ENCODE peak calls at places on chromosomes 2 and 18, in nine cellular contexts. K, Q, D, U, Z, J, G, N and T are unnamed samples. For H3K4me1, the result is how much of the 10 kb centered on the place peaks cover.

GRCh38 chr2:233021771-233022170 is 8.7 kb upstream of the NGEF start:
- DNase-seq in G (no peak), N (no peak), J (no peak), U (no peak), Q (no peak), D (no peak), K (no peak), Z (no peak), T (no peak)

GRCh38 chr18:7105268-7105667 is 12.3 kb downstream of the LAMA1 start:
- DNase-seq in G (no peak), N (no peak), K (no peak), U (no peak), D (no peak), Q (no peak), Z (no peak), J (no peak), T (no peak)

GRCh38 chr2:106358081-106358480 is 110.1 kb downstream of the RGPD3 start:
- DNase-seq in K (no peak), N (no peak), Q (no peak), D (no peak), U (no peak), J (no peak), G (no peak), Z (no peak), T (no peak)

GRCh38 chr2:88950010-88950409 is 258.5 kb downstream of the RPIA start:
- DNase-seq in D (no peak), U (no peak), J (no peak), K (no peak), G (no peak), N (no peak), Z (no peak), Q (no peak), T (no peak)

GRCh38 chr2:127610561-127610960 is 35.4 kb upstream of the GPR17 start:
- DNase-seq in J (no peak), N (no peak), U (no peak), K (peak), D (no peak), Z (no peak), G (no peak), Q (no peak), T (no peak)

GRCh38 chr2:35082072-35082471 is 1273.5 kb upstream of the CRIM1 start:
- DNase-seq in N (no peak), U (no peak), G (no peak), D (no peak), Z (no peak), K (no peak), J (no peak), Q (no peak), T (no peak)

GRCh38 chr2:235083822-235084221 is 132.0 kb downstream of the SH3BP4 start:
- DNase-seq in G (no peak), K (no peak), D (no peak), N (no peak), Z (no peak), U (no peak), J (no peak), Q (no peak), T (no peak)

GRCh38 chr2:156803243-156803642 is 367.1 kb downstream of the GPD2 start:
- DNase-seq in Z (no peak), U (peak), N (no peak), D (peak), Q (no peak), G (peak), J (no peak), K (no peak), T (no peak)

GRCh38 chr2:237711458-237712150 is 84.2 kb downstream of the LRRFIP1 start:
- DNase-seq in K (peak), G (no peak), D (no peak), J (no peak), Z (no peak), N (no peak), U (no peak), Q (no peak), T (peak)
- H3K4me1 ChIP-seq in K (half or more), G (under half), D (under half), J (under half), Z (under half), N (half or more), U (under half), Q (half or more), T (under half)

GRCh38 chr2:197425550-197425949 is 9.3 kb downstream of the SF3B1 start:
- DNase-seq in G (no peak), U (no peak), N (no peak), Z (no peak), K (no peak), J (no peak), Q (no peak), D (no peak), T (no peak)
- H3K4me1 ChIP-seq in G (half or more), U (under half), N (half or more), Z (under half), K (half or more), J (under half), Q (half or more), D (under half), T (half or more)

DNA sequence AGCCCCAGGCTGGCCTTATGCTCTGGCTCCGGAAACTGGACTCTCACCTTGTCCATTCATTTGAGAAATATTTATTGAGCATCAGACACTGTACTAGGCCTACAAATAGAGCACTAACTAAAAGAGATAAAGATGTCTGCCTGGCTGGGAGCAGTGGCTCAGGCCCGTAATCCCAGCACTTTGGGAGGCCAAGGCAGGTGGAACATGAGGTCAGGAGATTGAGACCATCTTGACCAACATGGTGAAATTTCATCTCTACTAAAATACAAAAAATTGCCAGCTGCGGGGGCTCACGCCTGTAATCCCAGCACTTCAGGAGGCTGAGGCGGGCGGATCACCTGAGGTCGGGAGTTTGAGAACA is 7.6 kb upstream of the MRPL33 start:
- DNase-seq in J (no peak), D (no peak), U (no peak), G (no peak), Q (no peak), Z (no peak), K (no peak), N (no peak), T (no peak)
- H3K4me1 ChIP-seq in J (under half), D (under half), U (under half), G (under half), Q (under half), Z (under half), K (under half), N (under half), T (under half)

GRCh38 chr2:213020268-213020667 is 131.1 kb downstream of the IKZF2 start:
- DNase-seq in U (no peak), N (no peak), Q (no peak), Z (no peak), D (no peak), J (no peak), K (no peak), G (no peak), T (no peak)

GRCh38 chr2:213019368-213019767 is 132.0 kb downstream of the IKZF2 start:
- DNase-seq in N (no peak), U (no peak), J (no peak), Q (no peak), D (no peak), G (no peak), K (no peak), Z (no peak), T (no peak)

GRCh38 chr2:213017404-213017803 is 134.0 kb downstream of the IKZF2 start:
- DNase-seq in N (no peak), J (no peak), U (no peak), G (no peak), D (no peak), Q (no peak), K (no peak), Z (no peak), T (no peak)

GRCh38 chr2:213016984-213017351 is 134.4 kb downstream of the IKZF2 start:
- DNase-seq in Z (no peak), K (no peak), G (no peak), Q (no peak), D (no peak), N (no peak), U (no peak), J (no peak), T (no peak)

DNA sequence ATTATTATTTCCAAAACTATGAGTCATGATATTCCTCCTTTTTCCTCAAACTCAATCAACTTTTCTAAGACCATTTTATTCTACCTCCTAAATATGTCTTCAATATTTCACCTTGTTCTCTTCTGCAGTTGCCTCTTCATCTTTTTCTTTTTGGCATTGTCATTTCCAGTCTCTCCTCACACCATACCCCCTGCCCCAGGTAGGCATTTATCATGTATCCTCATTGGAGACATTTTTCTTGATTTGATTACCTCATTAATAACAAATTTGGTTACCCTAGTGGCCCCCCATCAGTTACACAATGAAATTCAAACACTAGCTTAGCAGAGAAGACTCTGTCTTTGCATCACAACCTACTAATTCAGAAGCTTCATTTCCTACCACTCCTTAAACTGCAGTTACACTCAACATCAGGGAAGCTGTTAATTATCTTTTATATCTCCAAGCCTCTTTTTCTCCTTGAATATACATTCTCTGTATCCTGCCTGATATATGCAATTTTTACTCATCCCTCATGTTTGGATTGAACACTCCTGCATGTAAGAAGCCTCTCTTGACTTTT is 133.0 kb downstream of the IKZF2 start:
- DNase-seq in D (no peak), N (no peak), G (no peak), K (no peak), U (no peak), J (no peak), Q (no peak), Z (no peak), T (no peak)
- H3K4me1 ChIP-seq in D (under half), N (under half), G (under half), K (under half), U (under half), J (under half), Q (under half), Z (under half), T (under half)

DNA sequence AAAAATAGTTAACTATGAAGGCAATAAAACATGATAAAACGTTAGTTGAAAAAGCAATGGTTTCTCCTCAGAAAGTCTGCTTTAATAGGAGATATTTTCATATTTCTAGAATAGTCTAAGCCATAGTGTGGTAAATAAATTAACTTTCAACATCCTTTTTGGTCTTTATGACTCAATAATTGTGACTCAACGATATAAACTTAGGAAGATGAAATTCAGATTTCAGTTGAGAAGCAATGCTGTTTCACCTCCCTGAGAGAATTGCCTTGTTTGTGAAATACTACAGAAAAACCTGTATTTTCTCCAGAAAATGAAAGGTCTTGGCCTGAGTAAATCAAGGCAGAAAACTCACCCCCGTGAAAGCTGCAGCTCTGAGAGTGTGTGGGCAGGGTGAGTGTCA is 166.9 kb downstream of the ETAA1 start:
- DNase-seq in U (no peak), D (no peak), K (no peak), J (no peak), N (no peak), G (no peak), Q (no peak), Z (no peak), T (no peak)
- H3K4me1 ChIP-seq in U (under half), D (under half), K (under half), J (under half), N (under half), G (half or more), Q (under half), Z (under half), T (under half)

DNA sequence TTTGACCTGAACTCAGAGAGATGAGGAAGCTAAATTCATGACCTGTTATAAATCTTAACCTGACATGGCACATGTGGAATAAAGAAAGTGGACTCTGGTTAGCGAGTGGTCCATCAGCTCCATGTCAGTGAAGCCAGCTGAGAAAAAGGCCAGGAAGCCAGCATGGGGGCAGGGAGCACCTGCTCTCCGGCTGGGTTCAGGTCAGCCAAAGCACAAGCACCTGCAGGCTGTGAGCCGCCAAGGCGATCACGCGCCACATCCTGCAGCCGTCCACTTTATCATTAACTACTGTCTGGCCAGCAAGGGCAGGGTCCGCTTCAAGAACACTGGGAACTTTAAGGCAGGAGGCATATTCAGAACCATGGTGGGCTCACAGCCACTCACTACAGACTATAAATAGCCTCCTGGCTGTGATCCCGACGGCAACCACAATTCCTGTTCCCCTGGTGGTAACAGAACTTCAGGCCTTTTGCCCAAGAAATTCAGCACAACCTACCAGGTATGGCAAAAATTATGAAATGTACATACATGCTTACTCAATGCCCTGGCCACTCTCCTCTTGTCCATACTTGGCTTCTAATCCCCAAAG is 35.5 kb downstream of the ACVR1 start:
- DNase-seq in D (no peak), Z (no peak), Q (peak), J (no peak), G (peak), K (no peak), N (peak), U (no peak), T (no peak)
- H3K4me1 ChIP-seq in D (under half), Z (under half), Q (half or more), J (under half), G (half or more), K (half or more), N (half or more), U (under half), T (under half)

GRCh38 chr2:224930990-224931389 is 111.3 kb downstream of the DOCK10 start:
- DNase-seq in K (no peak), D (no peak), G (no peak), U (no peak), J (peak), Q (no peak), N (no peak), Z (no peak), T (no peak)
- H3K4me1 ChIP-seq in K (under half), D (under half), G (under half), U (under half), J (under half), Q (under half), N (under half), Z (under half), T (half or more)

DNA sequence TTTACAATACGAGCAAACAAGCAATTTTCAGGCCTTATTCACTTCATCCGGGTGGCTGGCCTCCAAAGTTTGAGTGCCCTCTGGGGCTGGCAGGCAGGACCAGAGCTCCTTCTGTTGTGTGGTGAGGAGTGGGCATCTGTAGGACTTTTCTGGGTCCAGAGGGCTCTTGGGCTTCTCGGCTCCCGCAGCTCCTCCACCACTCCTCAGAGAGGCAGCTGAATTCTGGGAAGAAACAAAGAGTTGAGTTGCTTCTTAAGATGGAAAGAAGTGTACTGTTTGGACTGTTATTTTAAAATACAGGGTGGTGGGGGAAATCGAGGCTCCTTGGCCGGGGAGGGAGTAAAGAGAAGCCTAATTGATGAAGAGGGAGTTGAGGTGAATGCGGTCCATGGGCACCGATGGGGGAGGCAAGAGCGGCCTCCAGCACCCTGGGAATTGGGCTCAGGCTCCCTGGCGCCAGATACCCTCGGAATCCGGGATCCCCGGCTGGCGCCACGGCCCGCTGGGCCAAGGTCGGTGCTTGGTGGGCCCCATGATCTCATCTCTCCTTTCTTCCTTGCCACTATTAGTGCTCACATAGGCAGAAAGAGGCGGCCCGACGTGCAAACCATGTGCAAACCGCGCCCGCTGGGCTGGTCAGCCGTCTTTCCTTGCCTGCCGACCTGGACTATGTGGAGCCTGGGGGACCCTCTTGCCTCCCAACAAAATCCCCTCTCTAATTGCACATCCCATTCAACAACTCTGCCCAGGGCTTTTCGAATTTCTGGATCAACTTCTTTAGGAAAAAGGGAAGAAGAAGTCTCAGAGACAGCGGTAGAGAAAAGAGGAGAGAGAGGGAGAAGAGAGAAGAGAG is 664 bp upstream of the SIX3 start:
- DNase-seq in J (no peak), Z (no peak), G (no peak), U (peak), N (no peak), Q (no peak), K (no peak), D (no peak), T (no peak)
- H3K4me1 ChIP-seq in J (under half), Z (under half), G (under half), U (under half), N (half or more), Q (half or more), K (half or more), D (under half), T (under half)

GRCh38 chr2:38448692-38449405 is 71.8 kb upstream of the ATL2 start:
- DNase-seq in K (no peak), J (no peak), G (no peak), U (no peak), D (no peak), N (no peak), Q (no peak), Z (no peak), T (no peak)

GRCh38 chr2:38444247-38444646 is 67.2 kb upstream of the ATL2 start:
- DNase-seq in D (no peak), K (no peak), Q (no peak), J (no peak), N (no peak), G (no peak), Z (no peak), U (peak), T (no peak)

GRCh38 chr2:38443021-38443541 is 66.0 kb upstream of the ATL2 start:
- DNase-seq in Q (no peak), D (no peak), N (no peak), Z (no peak), U (peak), J (no peak), K (peak), G (peak), T (no peak)

GRCh38 chr2:38446972-38447561 is 70.0 kb upstream of the ATL2 start:
- DNase-seq in U (no peak), D (no peak), Z (no peak), J (no peak), N (no peak), K (no peak), G (no peak), Q (no peak), T (no peak)

DNA sequence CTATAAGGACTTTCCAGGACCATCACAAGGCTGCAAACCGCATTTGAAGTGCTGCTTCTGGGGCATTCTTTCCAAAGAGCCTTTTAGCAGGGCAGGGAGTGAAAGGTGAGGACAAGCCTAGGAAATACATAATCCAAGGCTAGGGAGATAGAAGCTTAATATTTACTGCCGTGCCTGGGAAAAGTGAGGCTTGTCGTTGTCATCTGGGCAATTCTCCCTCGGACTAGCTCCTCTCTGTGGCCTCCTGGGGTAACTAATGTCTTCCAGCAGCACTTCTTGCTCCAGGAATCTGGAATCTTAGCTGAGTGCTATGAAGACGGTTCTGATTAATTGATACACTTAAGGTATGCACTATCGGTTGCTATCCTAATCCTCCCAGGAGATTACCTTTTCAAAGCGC is 69.3 kb upstream of the ATL2 start:
- DNase-seq in J (no peak), D (peak), Z (no peak), Q (no peak), U (peak), N (no peak), G (peak), K (no peak), T (no peak)
- H3K4me1 ChIP-seq in J (under half), D (under half), Z (under half), Q (under half), U (under half), N (under half), G (under half), K (half or more), T (under half)

DNA sequence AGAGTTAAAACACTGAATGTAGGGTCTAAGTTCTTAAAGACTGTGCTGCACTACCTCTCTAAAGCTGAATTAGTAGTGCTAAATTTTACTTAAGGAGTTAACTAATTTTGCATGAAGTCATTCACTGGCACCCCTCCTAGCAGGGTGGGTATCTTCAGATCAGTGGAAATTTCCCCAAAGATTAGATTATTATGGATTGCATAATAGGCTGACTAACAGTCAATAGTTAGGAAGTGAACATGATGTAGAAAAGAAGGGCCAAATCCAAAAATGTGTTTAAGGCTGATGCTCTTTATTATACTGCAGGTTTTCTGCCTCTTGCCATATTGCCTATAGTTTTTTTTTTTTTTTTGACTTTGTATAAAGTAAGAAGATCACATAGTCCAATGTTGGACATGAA is 5.2 kb downstream of the ZNF638 start:
- DNase-seq in N (no peak), U (no peak), K (no peak), D (no peak), Q (no peak), Z (peak), J (no peak), G (no peak), T (no peak)
- H3K4me1 ChIP-seq in N (half or more), U (half or more), K (half or more), D (half or more), Q (half or more), Z (under half), J (under half), G (half or more), T (half or more)